ENCODE peak calls at places on chromosomes 16 and 17, in six cellular contexts. P, U, I, W, N and J are unnamed samples.

GRCh38 chr16:3514621-3515020 is 13.8 kb downstream of the CLUAP1 start:
- DNase-seq in N (no peak), U (no peak), W (no peak), I (no peak), P (peak), J (peak)

GRCh38 chr17:57257213-57257873 is 1.0 kb downstream of the MSI2 start:
- DNase-seq in U (no peak), P (peak), N (peak), W (peak), I (peak), J (no peak)

GRCh38 chr16:84957792-84958191 is 53.5 kb downstream of the ZDHHC7 start:
- DNase-seq in W (no peak), P (no peak), N (no peak), I (no peak), U (no peak), J (no peak)

GRCh38 chr17:82940226-82941020 is 100.6 kb upstream of the ZNF750 start:
- DNase-seq in I (no peak), P (no peak), U (no peak), N (no peak), W (no peak), J (no peak)

GRCh38 chr16:1678500-1679098 is 520 bp downstream of the JPT2 start:
- DNase-seq in P (peak), N (peak), W (peak), U (no peak), I (peak), J (no peak)

GRCh38 chr16:66207139-66207863 is 159.2 kb upstream of the CDH5 start:
- DNase-seq in W (no peak), P (peak), N (no peak), I (peak), U (no peak), J (no peak)

GRCh38 chr16:53775821-53776431 is 72.0 kb downstream of the FTO start:
- DNase-seq in N (no peak), U (no peak), I (no peak), W (peak), P (peak), J (peak)

GRCh38 chr17:30897311-30897710 is 8.7 kb downstream of the TEFM start:
- DNase-seq in N (no peak), U (no peak), I (no peak), W (no peak), P (no peak), J (no peak)

GRCh38 chr16:77435240-77435819 is 496 bp upstream of the ADAMTS18 start:
- DNase-seq in P (no peak), I (no peak), W (peak), U (no peak), N (no peak), J (no peak)

GRCh38 chr16:77822656-77823055 is 34.3 kb downstream of the VAT1L start:
- DNase-seq in U (no peak), N (no peak), P (no peak), W (no peak), I (no peak), J (no peak)

GRCh38 chr17:75400326-75400939 is 5.0 kb downstream of the GRB2 start:
- DNase-seq in U (no peak), P (no peak), W (no peak), N (no peak), I (no peak), J (no peak)

GRCh38 chr17:6323626-6324356 is 111.1 kb downstream of the AIPL1 start:
- DNase-seq in P (no peak), I (no peak), N (peak), W (no peak), U (peak), J (no peak)

GRCh38 chr17:67360880-67361279 is 5.5 kb downstream of the PSMD12 start:
- DNase-seq in P (no peak), U (no peak), N (no peak), W (no peak), I (no peak), J (no peak)

GRCh38 chr17:67532326-67532871 is 155.3 kb downstream of the PITPNC1 start:
- DNase-seq in W (no peak), P (no peak), U (no peak), I (no peak), N (no peak), J (no peak)

GRCh38 chr17:6639651-6640535 is 618 bp downstream of the KIAA0753 start:
- DNase-seq in U (no peak), N (peak), I (peak), W (peak), P (peak), J (no peak)

GRCh38 chr17:4711671-4712111 is 1.3 kb downstream of the ARRB2 start:
- DNase-seq in N (no peak), W (no peak), U (no peak), I (peak), P (no peak), J (no peak)

GRCh38 chr17:29591737-29592624 is 951 bp upstream of the ANKRD13B start:
- DNase-seq in N (peak), U (peak), W (peak), I (peak), P (peak), J (peak)

GRCh38 chr17:79027274-79027924 is 3.4 kb downstream of the C1QTNF1 start:
- DNase-seq in U (no peak), P (peak), W (no peak), N (no peak), I (no peak), J (no peak)

GRCh38 chr17:79028496-79029326 is 4.7 kb downstream of the C1QTNF1 start:
- DNase-seq in I (no peak), W (no peak), U (no peak), N (no peak), P (peak), J (no peak)

GRCh38 chr17:79027925-79028491 is 4.0 kb downstream of the C1QTNF1 start:
- DNase-seq in U (no peak), N (no peak), P (peak), I (no peak), W (no peak), J (peak)

GRCh38 chr17:79024901-79025737 is 1.1 kb downstream of the C1QTNF1 start:
- DNase-seq in P (peak), W (no peak), I (no peak), U (no peak), N (no peak), J (no peak)

DNA sequence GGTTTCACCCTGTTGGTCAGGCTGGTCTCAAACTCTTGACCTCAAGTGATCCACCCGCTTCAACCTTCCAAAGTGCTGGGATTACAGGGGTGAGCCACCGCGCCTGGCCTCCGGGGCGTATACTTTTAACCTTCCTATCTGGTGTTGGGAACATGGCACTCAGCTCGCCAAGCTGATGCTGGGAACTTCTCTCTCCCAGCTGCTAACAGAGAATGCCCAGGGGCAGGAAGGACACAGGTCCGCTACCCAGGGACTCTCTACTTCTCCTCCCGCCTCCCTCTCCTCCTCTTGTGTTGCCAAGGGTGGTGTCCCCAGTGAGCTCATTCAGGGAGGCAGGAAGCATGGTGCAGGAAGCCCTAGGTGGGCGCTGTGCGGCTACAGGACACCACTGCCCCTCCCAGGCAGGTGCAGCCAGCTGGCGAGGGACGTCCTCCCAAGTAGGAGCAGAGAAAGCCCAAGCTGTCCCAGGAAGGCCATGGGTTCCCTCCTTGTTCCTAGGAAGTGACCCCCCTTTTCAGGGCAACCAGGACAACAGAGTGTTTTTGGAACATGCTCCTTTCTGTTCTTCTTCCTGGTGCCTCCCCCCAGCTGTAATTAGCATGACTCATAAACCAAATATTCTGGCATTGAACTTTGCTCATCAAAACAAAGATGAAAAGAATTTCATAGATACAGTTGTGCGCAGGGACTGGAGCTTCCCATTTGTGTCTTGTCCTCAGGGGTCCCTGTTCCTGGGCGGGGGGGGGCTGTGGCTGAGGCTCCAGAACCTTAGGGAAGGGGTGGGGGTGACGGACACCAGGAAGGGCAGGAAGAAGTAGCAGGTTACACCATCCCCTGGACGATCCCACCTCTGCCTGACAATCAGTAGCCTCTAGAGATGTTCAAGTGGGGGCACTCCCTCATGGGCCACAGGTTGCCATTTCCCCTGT is 2.6 kb downstream of the C1QTNF1 start:
- DNase-seq in P (peak), U (peak), I (no peak), N (no peak), W (no peak), J (peak)
- H3K4me3 ChIP-seq in P (peak), U (peak), I (no peak), N (no peak), W (no peak), J (peak)

DNA sequence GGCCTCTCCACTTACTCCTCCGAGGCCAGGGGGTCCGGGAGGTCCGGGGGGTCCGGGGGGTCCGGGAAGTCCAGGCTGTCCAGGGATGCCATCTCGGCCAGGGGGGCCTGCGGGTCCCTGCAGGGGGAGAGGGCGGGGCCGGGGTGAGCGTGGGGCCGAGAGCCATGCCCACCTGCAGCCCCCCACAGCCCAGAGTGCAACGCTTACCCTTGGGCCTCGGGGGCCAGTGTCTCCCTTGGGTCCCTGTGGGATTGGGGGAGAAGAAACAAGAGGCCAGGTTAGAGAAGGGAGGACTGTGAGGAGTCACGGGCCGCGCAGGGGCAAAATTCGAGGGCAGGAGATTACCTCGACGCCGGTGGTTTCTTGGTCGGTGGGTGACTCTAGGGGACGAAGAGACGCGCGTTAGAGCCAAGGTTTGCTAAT is 2.2 kb downstream of the COL1A1 start:
- DNase-seq in N (no peak), U (no peak), W (no peak), I (no peak), P (peak), J (no peak)
- H3K4me2 ChIP-seq in N (no peak), U (peak), W (peak), I (peak), P (peak), J (peak)

DNA sequence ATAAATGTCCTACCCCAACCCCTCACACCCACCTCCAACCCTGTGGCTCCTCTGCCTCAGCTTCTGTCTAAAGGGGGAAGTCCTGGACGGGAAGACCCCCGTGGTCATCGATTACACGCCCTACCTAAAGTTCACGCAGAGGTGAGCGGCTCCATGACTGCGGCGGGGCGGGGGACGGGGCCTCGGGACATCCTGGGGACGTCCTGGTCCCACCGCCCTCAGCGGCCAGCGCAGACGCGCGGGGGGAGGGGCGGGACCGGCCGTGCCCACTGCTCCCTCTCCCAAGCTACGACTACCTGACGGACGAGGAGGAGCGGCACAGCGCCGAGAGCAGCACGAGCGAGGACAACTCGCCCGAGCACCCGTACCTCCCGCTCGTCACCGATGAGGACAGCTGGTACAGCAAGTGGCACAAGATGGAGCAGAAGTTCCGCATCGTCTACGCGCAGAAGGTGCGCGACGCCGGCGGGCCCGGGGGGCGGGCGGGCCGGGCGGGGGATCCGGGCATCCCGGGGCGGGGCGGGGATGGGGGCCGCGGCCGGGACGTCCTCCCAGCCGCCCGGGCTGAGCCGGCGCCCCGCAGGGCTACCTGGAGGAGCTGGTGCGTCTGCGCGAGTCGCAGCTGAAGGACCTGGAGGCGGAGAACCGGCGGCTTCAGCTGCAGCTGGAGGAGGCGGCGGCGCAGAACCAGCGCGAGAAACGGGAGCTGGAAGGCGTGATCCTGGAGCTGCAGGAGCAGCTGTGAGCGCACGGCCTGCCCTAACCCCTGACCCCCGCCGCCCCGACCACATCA is 6.7 kb downstream of the RUNDC3A start:
- DNase-seq in U (no peak), I (peak), P (peak), W (peak), N (no peak), J (peak)
- H3K4me3 ChIP-seq in U (peak), I (peak), P (peak), W (peak), N (no peak), J (no peak)

DNA sequence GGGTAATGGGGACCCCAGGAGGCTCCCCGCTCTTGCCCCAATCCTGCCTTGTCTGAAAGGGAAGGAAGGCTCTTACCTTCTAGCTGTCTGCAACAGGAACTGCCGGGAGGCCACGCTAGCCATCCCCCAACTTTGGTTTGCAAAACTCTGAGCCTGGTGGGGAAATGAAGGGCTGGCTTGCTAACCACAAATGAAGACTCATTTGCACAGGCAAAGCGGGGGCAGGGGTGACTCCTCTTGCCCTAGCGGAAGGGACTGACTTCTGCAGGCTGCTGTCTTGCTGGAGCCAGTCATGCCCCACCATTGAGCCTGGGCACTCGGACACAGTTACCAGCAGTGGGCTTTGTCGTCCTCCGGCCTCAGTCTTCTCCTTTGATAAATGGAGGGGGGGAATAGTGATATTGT is 52.6 kb downstream of the PLCG2 start:
- DNase-seq in W (no peak), I (peak), N (no peak), P (peak), U (no peak), J (no peak)
- H3K4me2 ChIP-seq in W (no peak), I (peak), N (no peak), P (no peak), U (no peak), J (no peak)

GRCh38 chr16:71565812-71566700 is 10.8 kb downstream of the TAT start:
- DNase-seq in W (no peak), I (peak), N (no peak), U (no peak), P (no peak), J (no peak)
- H3K4me3 ChIP-seq in W (peak), I (peak), N (no peak), U (peak), P (peak), J (peak)

GRCh38 chr17:36535669-36536081 is 888 bp downstream of the PIGW start:
- DNase-seq in P (no peak), W (no peak), U (no peak), I (no peak), N (peak), J (no peak)
- H3K4me2 ChIP-seq in P (peak), W (peak), U (peak), I (peak), N (peak), J (peak)

GRCh38 chr17:19574956-19575355 is 41.3 kb downstream of the SLC47A1 start:
- DNase-seq in N (no peak), U (no peak), W (no peak), P (peak), I (no peak), J (no peak)

GRCh38 chr17:19579867-19580565 is 46.4 kb downstream of the SLC47A1 start:
- DNase-seq in U (no peak), W (peak), I (no peak), N (peak), P (peak), J (no peak)

GRCh38 chr17:19578545-19578944 is 44.9 kb downstream of the SLC47A1 start:
- DNase-seq in I (no peak), U (no peak), W (peak), N (no peak), P (peak), J (no peak)

GRCh38 chr17:19583871-19584270 is 50.2 kb downstream of the SLC47A1 start:
- DNase-seq in W (no peak), I (no peak), P (no peak), U (no peak), N (no peak), J (no peak)

DNA sequence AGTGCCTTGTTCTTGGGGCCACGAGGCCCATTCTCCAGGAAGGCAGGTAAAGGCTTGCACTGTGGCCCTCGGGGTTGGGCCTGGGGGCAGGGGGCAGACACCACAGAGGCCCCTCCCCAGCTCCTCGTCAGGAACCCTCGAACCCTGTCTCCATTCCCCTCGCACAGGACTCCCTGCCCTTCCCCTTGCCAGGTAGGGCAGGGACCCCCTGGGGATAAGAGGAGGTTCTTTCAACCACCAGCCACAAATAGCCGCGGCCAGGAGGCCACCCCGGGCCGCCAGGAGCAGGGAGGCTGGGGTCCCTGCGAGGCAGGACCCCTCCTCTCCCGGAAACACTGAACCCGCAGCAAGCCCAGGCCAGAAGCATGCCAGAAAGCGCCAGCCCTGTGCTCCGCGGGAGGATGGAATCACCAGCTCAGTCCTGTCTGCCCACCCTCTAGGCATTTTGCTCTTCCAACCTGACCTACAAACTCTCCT is 45.6 kb downstream of the SLC47A1 start:
- DNase-seq in N (no peak), P (no peak), W (no peak), U (no peak), I (no peak), J (no peak)
- H3K4me3 ChIP-seq in N (no peak), P (no peak), W (peak), U (no peak), I (no peak), J (no peak)

GRCh38 chr17:28563475-28563874 is 7.8 kb downstream of the PIGS start:
- DNase-seq in U (no peak), N (peak), W (no peak), P (peak), I (no peak), J (peak)
- H3K4me2 ChIP-seq in U (peak), N (no peak), W (no peak), P (no peak), I (no peak), J (peak)

GRCh38 chr17:1592751-1593629 is 30.4 kb upstream of the PITPNA start:
- DNase-seq in W (no peak), P (no peak), U (no peak), N (peak), I (peak), J (no peak)
- H3K4me3 ChIP-seq in W (no peak), P (no peak), U (no peak), N (no peak), I (peak), J (no peak)

DNA sequence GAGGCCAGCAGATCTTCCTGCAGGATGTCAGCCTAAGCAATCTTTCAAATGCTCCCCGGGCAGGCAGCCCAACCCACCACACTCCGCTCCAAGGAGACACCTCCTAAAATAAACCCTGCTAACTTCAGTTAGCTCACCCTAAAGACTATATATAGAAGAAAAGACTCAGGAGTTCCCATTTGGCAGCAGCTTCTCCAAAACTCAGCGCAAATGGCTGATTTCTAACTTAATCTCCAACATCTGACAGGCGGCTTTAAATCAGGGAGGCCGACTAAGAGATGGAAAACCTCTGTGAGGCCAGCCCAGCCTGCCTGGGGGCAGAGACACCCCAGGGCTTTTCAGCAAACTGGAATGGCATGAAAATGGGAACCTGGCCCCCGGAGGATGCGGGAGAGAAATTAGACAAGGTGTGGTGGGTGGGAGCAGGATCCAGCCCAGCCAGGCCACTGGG is 91.6 kb downstream of the XYLT1 start:
- DNase-seq in W (no peak), I (no peak), N (no peak), U (no peak), P (peak), J (no peak)
- H3K4me2 ChIP-seq in W (peak), I (no peak), N (no peak), U (no peak), P (peak), J (no peak)